ENCODE peak calls at places on chromosomes 1 and 21, in nine cellular contexts. C is neuronal stem cell, X is fibroblast of lung, R is NT2/D1, E is mesenchymal stem cell, Y is MM.1S, I is GM12878, A is astrocyte, B is HCT116. J is an unnamed sample.
A peak's percentile ranks its signal among the peaks of the same experiment; 100 is the strongest.

GRCh38 chr1:59976194-59977074 is 49.9 kb upstream of the CYP2J2 start:
- DNase-seq in C (peak; percentile 57), X (peak; percentile 71), R (peak; percentile 55), E (peak; percentile 39), Y (peak; percentile 51), I (no peak), A (no peak), B (peak; percentile 41), J (peak; percentile 75)

GRCh38 chr1:24895511-24895910 is 34.6 kb downstream of the RUNX3 start:
- DNase-seq in C (no peak), X (no peak), R (no peak), E (no peak), Y (no peak), I (no peak), A (no peak), B (no peak), J (no peak)

GRCh38 chr1:33818071-33818470 is 45.8 kb upstream of the HMGB4 start:
- DNase-seq in C (no peak), X (no peak), R (no peak), E (no peak), Y (no peak), I (no peak), A (no peak), B (no peak), J (no peak)

GRCh38 chr1:28437260-28437923 is 67.9 kb downstream of the PHACTR4 start:
- DNase-seq in C (peak; percentile 2), X (peak; percentile 79), R (peak; percentile 8), E (peak; percentile 97), Y (no peak), I (no peak), A (peak; percentile 81), B (peak; percentile 50), J (no peak)

GRCh38 chr21:16330340-16331319 is 600.8 kb downstream of the USP25 start:
- DNase-seq in C (peak; percentile 62), X (peak; percentile 89), R (peak; percentile 51), E (peak; percentile 65), Y (peak; percentile 73), I (no peak), A (peak; percentile 62), B (peak; percentile 4), J (no peak)

GRCh38 chr1:115665319-115665718 is 23.5 kb downstream of the VANGL1 start:
- DNase-seq in C (no peak), X (no peak), R (no peak), E (no peak), Y (no peak), I (no peak), A (no peak), B (no peak), J (no peak)

GRCh38 chr1:96096138-96097011 is 625.2 kb upstream of the PTBP2 start:
- DNase-seq in C (no peak), X (no peak), R (no peak), E (no peak), Y (no peak), I (no peak), A (no peak), B (no peak), J (no peak)

GRCh38 chr1:222331765-222332164 is 216.1 kb downstream of the HHIPL2 start:
- DNase-seq in C (no peak), X (no peak), R (no peak), E (peak; percentile 75), Y (no peak), I (no peak), A (peak; percentile 69), B (no peak), J (no peak)

GRCh38 chr1:164602142-164602429 is 43.1 kb downstream of the PBX1 start:
- DNase-seq in C (no peak), X (no peak), R (no peak), E (no peak), Y (peak; percentile 86), I (no peak), A (no peak), B (peak; percentile 39), J (peak; percentile 62)

GRCh38 chr1:164223378-164223777 is 335.6 kb upstream of the PBX1 start:
- DNase-seq in C (no peak), X (no peak), R (no peak), E (no peak), Y (no peak), I (no peak), A (no peak), B (no peak), J (no peak)

GRCh38 chr1:60041783-60042182 is 31.8 kb downstream of the C1orf87 start:
- DNase-seq in C (no peak), X (no peak), R (peak; percentile 22), E (no peak), Y (no peak), I (no peak), A (no peak), B (no peak), J (no peak)

GRCh38 chr21:41583274-41583790 is 75.4 kb upstream of the TMPRSS2 start:
- DNase-seq in C (no peak), X (no peak), R (no peak), E (no peak), Y (no peak), I (no peak), A (no peak), B (no peak), J (peak; percentile 88)

GRCh38 chr1:211628446-211628845 is 47.0 kb downstream of the NEK2 start:
- DNase-seq in C (no peak), X (no peak), R (no peak), E (no peak), Y (no peak), I (no peak), A (no peak), B (no peak), J (no peak)

GRCh38 chr1:112626887-112627286 is 7.3 kb downstream of the CAPZA1 start:
- DNase-seq in C (no peak), X (no peak), R (no peak), E (no peak), Y (no peak), I (no peak), A (no peak), B (no peak), J (no peak)

GRCh38 chr1:207313131-207313530 is 8.3 kb upstream of the CD55 start:
- DNase-seq in C (no peak), X (no peak), R (no peak), E (no peak), Y (no peak), I (no peak), A (no peak), B (no peak), J (no peak)

GRCh38 chr1:112841825-112842224 is 114.2 kb downstream of the SLC16A1 start:
- DNase-seq in C (no peak), X (no peak), R (no peak), E (no peak), Y (no peak), I (peak; percentile 37), A (no peak), B (no peak), J (no peak)

GRCh38 chr1:150841626-150842025 is 33.6 kb upstream of the CTSK start:
- DNase-seq in C (no peak), X (no peak), R (no peak), E (no peak), Y (no peak), I (no peak), A (no peak), B (no peak), J (no peak)

GRCh38 chr1:150832597-150832996 is 24.5 kb upstream of the CTSK start:
- DNase-seq in C (no peak), X (no peak), R (no peak), E (no peak), Y (no peak), I (no peak), A (no peak), B (no peak), J (no peak)

DNA sequence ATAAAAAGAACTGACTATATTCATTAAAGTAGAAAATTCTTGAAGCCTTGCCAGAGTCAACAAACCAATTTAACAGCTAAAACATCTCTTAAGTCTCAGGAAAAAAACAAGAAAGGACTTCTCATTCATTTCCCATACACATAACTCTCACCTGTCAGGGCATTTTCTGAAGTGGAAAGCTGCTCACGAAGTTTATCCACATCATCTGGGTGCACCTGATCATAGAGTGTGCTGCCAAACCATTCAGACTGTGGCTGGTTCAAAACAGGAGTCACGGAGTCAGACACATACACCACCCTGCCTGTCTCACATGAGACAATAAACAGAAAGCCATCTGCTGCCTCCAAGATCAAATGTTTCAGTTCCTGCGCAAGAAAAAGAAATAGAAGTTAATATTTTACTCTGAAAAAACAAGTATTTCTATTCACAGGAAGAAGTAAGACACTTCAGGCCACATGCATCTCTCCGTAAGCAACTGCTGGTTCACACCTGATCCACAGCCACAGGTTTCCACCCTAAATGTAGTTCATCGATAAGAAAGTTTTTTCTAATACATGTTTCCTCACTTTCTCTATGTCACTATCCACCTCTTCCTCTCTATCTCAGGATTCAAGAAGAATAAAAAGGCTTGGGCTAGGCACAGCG is 28.2 kb upstream of the CTSK start:
- DNase-seq in C (no peak), X (no peak), R (no peak), E (no peak), Y (no peak), I (peak; percentile 20), A (peak; percentile 55), B (no peak), J (no peak)
- H3K36me3 ChIP-seq in C (peaks cover 7% of the 10 kb centered on the region), X (peaks cover 6% of the 10 kb centered on the region), R (peaks cover 69% of the 10 kb centered on the region), E (peaks cover 11% of the 10 kb centered on the region), Y (peaks cover 11% of the 10 kb centered on the region), I (peaks cover 12% of the 10 kb centered on the region), A (peaks cover 42% of the 10 kb centered on the region), B (peaks cover 11% of the 10 kb centered on the region), J (peaks cover 30% of the 10 kb centered on the region)

DNA sequence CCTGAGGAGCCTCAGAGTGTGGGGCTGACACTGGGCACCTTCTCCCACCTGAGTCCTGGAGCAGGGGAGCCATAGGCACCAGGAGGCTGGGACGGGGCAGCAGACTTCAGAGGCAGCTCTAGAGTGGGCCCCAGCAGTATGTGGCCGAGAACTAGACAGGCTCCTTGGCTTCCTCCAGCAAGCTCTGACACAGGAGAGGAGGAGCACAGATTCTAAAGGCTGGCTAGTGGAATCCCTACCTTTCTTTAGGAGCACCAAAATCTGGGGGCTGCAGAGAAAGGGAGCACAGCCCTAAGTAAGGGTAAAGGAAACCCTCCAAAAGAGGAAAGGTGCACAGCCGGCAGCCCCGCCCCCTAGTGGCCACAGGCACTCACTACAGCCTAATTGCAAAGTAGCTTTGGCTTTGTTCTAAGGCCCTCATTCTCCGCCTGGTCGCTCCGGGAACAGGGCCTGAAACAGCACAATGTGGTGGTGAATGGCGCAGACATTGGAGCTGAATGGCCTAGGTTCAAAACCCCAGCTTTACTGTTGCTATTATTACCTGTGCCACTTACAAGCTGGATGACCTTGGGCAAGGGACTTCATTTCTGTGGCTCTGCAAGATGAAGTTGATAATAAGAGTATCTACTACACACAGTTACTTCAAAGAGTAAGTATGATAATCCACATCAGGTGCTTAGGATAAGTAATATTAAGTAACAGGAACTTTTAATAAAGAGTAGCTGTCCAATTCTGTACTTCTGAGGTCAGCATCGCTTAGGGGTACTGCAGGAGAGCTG is 8.8 kb upstream of the GUCA2A start:
- DNase-seq in C (peak; percentile 73), X (peak; percentile 43), R (peak; percentile 74), E (peak; percentile 44), Y (peak; percentile 59), I (no peak), A (peak; percentile 6), B (no peak), J (peak; percentile 83)
- H3K9ac ChIP-seq in C (no peak overlapping the region), X (no peak overlapping the region), R (peak overlapping the region; percentile 24), E (no peak overlapping the region), Y (no peak overlapping the region), I (no peak overlapping the region), A (no peak overlapping the region), B (no peak overlapping the region), J (no peak overlapping the region)

GRCh38 chr1:39337067-39337466 is 132.6 kb downstream of the MACF1 start:
- DNase-seq in C (no peak), X (no peak), R (no peak), E (no peak), Y (no peak), I (no peak), A (no peak), B (no peak), J (no peak)
- H3K4me3 ChIP-seq in C (no peak overlapping the region), X (no peak overlapping the region), R (no peak overlapping the region), E (no peak overlapping the region), Y (no peak overlapping the region), I (no peak overlapping the region), A (no peak overlapping the region), B (no peak overlapping the region), J (no peak overlapping the region)

GRCh38 chr1:80639777-80640533 is 1160.8 kb upstream of the ADGRL2 start:
- DNase-seq in C (no peak), X (no peak), R (no peak), E (no peak), Y (peak; percentile 59), I (peak; percentile 37), A (no peak), B (no peak), J (no peak)
- H3K36me3 ChIP-seq in C (no peaks in the 10 kb centered on the region), X (no peaks in the 10 kb centered on the region), R (no peaks in the 10 kb centered on the region), E (no peaks in the 10 kb centered on the region), Y (no peaks in the 10 kb centered on the region), I (no peaks in the 10 kb centered on the region), A (no peaks in the 10 kb centered on the region), B (no peaks in the 10 kb centered on the region), J (no peaks in the 10 kb centered on the region)

J was measured in kidney.